ENCODE peak calls at places on chromosomes 16 and 17, in eight cellular contexts. One of them, this sample, is unnamed.

GRCh38 chr17:5715478-5715877 is 131.2 kb upstream of the NLRP1 start:
- DNase-seq in Calu3: no peak
- DNase-seq in RPMI7951: no peak
- DNase-seq in RWPE1: no peak
- DNase-seq in NCI-H774: no peak
- DNase-seq in neural crest cell: no peak
- DNase-seq in mesenchymal stem cell: peak
- DNase-seq in cardiac fibroblast: peak
- DNase-seq in this sample: no peak

GRCh38 chr16:81457326-81458133 is 12.9 kb downstream of the CMIP start:
- DNase-seq in Calu3: peak
- DNase-seq in RPMI7951: no peak
- DNase-seq in RWPE1: peak
- DNase-seq in NCI-H774: no peak
- DNase-seq in neural crest cell: no peak
- DNase-seq in mesenchymal stem cell: peak
- DNase-seq in cardiac fibroblast: peak
- DNase-seq in this sample: peak

GRCh38 chr16:87441886-87442580 is 49.9 kb downstream of the MAP1LC3B start:
- DNase-seq in Calu3: no peak
- DNase-seq in RPMI7951: peak
- DNase-seq in RWPE1: no peak
- DNase-seq in NCI-H774: no peak
- DNase-seq in neural crest cell: no peak
- DNase-seq in mesenchymal stem cell: peak
- DNase-seq in cardiac fibroblast: no peak
- DNase-seq in this sample: peak

GRCh38 chr17:1179112-1179634 is 608 bp downstream of the ABR start:
- DNase-seq in Calu3: no peak
- DNase-seq in RPMI7951: no peak
- DNase-seq in RWPE1: no peak
- DNase-seq in NCI-H774: no peak
- DNase-seq in neural crest cell: no peak
- DNase-seq in mesenchymal stem cell: no peak
- DNase-seq in cardiac fibroblast: no peak
- DNase-seq in this sample: no peak

GRCh38 chr17:41215681-41216080 is 10.8 kb upstream of the KRTAP9-2 start:
- DNase-seq in Calu3: no peak
- DNase-seq in RPMI7951: no peak
- DNase-seq in RWPE1: no peak
- DNase-seq in NCI-H774: no peak
- DNase-seq in neural crest cell: no peak
- DNase-seq in mesenchymal stem cell: no peak
- DNase-seq in cardiac fibroblast: no peak
- DNase-seq in this sample: no peak

GRCh38 chr17:44887971-44888955 is 11.0 kb downstream of the EFTUD2 start:
- DNase-seq in Calu3: no peak
- DNase-seq in RPMI7951: no peak
- DNase-seq in RWPE1: no peak
- DNase-seq in NCI-H774: no peak
- DNase-seq in neural crest cell: no peak
- DNase-seq in mesenchymal stem cell: no peak
- DNase-seq in cardiac fibroblast: no peak
- DNase-seq in this sample: no peak

GRCh38 chr16:24539850-24540484 is 601 bp downstream of the RBBP6 start:
- DNase-seq in Calu3: peak
- DNase-seq in RPMI7951: no peak
- DNase-seq in RWPE1: peak
- DNase-seq in NCI-H774: peak
- DNase-seq in neural crest cell: peak
- DNase-seq in mesenchymal stem cell: no peak
- DNase-seq in cardiac fibroblast: no peak
- DNase-seq in this sample: no peak

GRCh38 chr17:80816241-80817103 is 175.2 kb upstream of the CHMP6 start:
- DNase-seq in Calu3: no peak
- DNase-seq in RPMI7951: no peak
- DNase-seq in RWPE1: no peak
- DNase-seq in NCI-H774: no peak
- DNase-seq in neural crest cell: no peak
- DNase-seq in mesenchymal stem cell: no peak
- DNase-seq in cardiac fibroblast: no peak
- DNase-seq in this sample: no peak

GRCh38 chr17:38889745-38890409 is 20.0 kb downstream of the LASP1 start:
- DNase-seq in Calu3: no peak
- DNase-seq in RPMI7951: no peak
- DNase-seq in RWPE1: no peak
- DNase-seq in NCI-H774: no peak
- DNase-seq in neural crest cell: no peak
- DNase-seq in mesenchymal stem cell: no peak
- DNase-seq in cardiac fibroblast: no peak
- DNase-seq in this sample: no peak

GRCh38 chr17:48002208-48002919 is 31.5 kb downstream of the CDK5RAP3 start:
- DNase-seq in Calu3: peak
- DNase-seq in RPMI7951: peak
- DNase-seq in RWPE1: peak
- DNase-seq in NCI-H774: peak
- DNase-seq in neural crest cell: no peak
- DNase-seq in mesenchymal stem cell: peak
- DNase-seq in cardiac fibroblast: peak
- DNase-seq in this sample: peak

This sample was measured in brain microvascular endothelial cell.